ENCODE peak calls at places on chromosomes 11 and 22, in seven cellular contexts. B is IMR-90, R is H9, Y is neuronal stem cell, Q is mesenchymal stem cell, E is H1, H is mesendoderm. F is an unnamed sample.
A peak's percentile ranks its signal among the peaks of the same experiment; 100 is the strongest.

GRCh38 chr11:76257040-76257730 is 50.9 kb upstream of the WNT11 start:
- DNase-seq in B (no peak), R (no peak), Y (no peak), Q (peak; percentile 12), E (no peak), H (peak; percentile 33), F (peak; percentile 44)

GRCh38 chr11:66333220-66333877 is 2.9 kb downstream of the RIN1 start:
- DNase-seq in B (no peak), R (no peak), Y (no peak), Q (no peak), E (no peak), H (no peak), F (no peak)

GRCh38 chr11:100808904-100809491 is 121.9 kb downstream of the ARHGAP42 start:
- DNase-seq in B (peak; percentile 76), R (no peak), Y (no peak), Q (peak; percentile 82), E (no peak), H (peak; percentile 97), F (no peak)

GRCh38 chr11:118241191-118242098 is 10.7 kb downstream of the MPZL3 start:
- DNase-seq in B (no peak), R (no peak), Y (no peak), Q (peak; percentile 10), E (no peak), H (peak; percentile 38), F (peak; percentile 68)

GRCh38 chr11:94011478-94011877 is 9.7 kb upstream of the HEPHL1 start:
- DNase-seq in B (no peak), R (no peak), Y (no peak), Q (no peak), E (no peak), H (no peak), F (no peak)

GRCh38 chr22:47846206-47846605 is 1083.8 kb downstream of the TBC1D22A start:
- DNase-seq in B (no peak), R (no peak), Y (no peak), Q (no peak), E (no peak), H (no peak), F (no peak)

GRCh38 chr11:32713496-32713895 is 81.0 kb downstream of the CCDC73 start:
- DNase-seq in B (no peak), R (no peak), Y (no peak), Q (peak; percentile 3), E (no peak), H (no peak), F (no peak)

GRCh38 chr22:25930710-25931353 is 188.8 kb downstream of the MYO18B start:
- DNase-seq in B (no peak), R (no peak), Y (no peak), Q (no peak), E (no peak), H (no peak), F (no peak)

GRCh38 chr11:40716344-40717178 is 742.9 kb downstream of the LRRC4C start:
- DNase-seq in B (no peak), R (peak; percentile 28), Y (no peak), Q (no peak), E (no peak), H (no peak), F (no peak)

GRCh38 chr11:125945797-125946520 is at the start of gene VSIG10L2:
- DNase-seq in B (no peak), R (no peak), Y (no peak), Q (no peak), E (no peak), H (no peak), F (no peak)

GRCh38 chr22:39593061-39593930 is 22.7 kb downstream of the CACNA1I start:
- DNase-seq in B (no peak), R (no peak), Y (no peak), Q (peak; percentile 35), E (no peak), H (no peak), F (no peak)

GRCh38 chr11:69280451-69280850 is 13.5 kb upstream of the MYEOV start:
- DNase-seq in B (peak; percentile 27), R (no peak), Y (no peak), Q (no peak), E (no peak), H (no peak), F (no peak)

GRCh38 chr11:64767344-64768299 is 7.8 kb upstream of the PYGM start:
- DNase-seq in B (peak; percentile 60), R (peak; percentile 90), Y (peak; percentile 60), Q (peak; percentile 74), E (no peak), H (peak; percentile 92), F (peak; percentile 51)

GRCh38 chr11:32939046-32939445 is 46.4 kb downstream of the QSER1 start:
- DNase-seq in B (no peak), R (no peak), Y (no peak), Q (peak; percentile 6), E (no peak), H (no peak), F (no peak)

GRCh38 chr11:134762248-134763029 is 350.4 kb upstream of the B3GAT1 start:
- DNase-seq in B (peak; percentile 4), R (peak; percentile 50), Y (no peak), Q (no peak), E (no peak), H (no peak), F (no peak)

GRCh38 chr11:13468750-13469149 is 5.7 kb upstream of the BTBD10 start:
- DNase-seq in B (no peak), R (no peak), Y (no peak), Q (no peak), E (no peak), H (peak; percentile 81), F (no peak)

GRCh38 chr11:47335733-47336132 is 16.8 kb downstream of the MYBPC3 start:
- DNase-seq in B (no peak), R (no peak), Y (no peak), Q (no peak), E (no peak), H (no peak), F (no peak)

DNA sequence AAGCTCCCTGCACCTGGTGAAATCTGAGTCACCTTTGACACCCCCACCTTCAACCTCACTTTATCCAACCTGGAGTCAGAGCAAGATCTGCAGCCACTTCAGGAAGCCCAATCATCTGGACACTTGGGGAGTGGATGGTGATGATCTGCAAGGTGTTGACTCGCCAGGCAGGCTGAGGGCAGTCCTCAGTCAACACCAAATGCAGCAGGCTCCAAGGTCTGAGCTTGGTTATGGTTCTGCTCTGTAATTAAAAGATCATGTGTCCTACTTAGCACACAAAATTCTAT is 446.9 kb downstream of the BRD1 start:
- DNase-seq in B (no peak), R (no peak), Y (no peak), Q (no peak), E (no peak), H (no peak), F (no peak)
- H3K27me3 ChIP-seq in B (no peaks in the 10 kb centered on the region), R (no peaks in the 10 kb centered on the region), Y (no peaks in the 10 kb centered on the region), Q (no peaks in the 10 kb centered on the region), E (no peaks in the 10 kb centered on the region), H (no peaks in the 10 kb centered on the region), F (no peaks in the 10 kb centered on the region)

DNA sequence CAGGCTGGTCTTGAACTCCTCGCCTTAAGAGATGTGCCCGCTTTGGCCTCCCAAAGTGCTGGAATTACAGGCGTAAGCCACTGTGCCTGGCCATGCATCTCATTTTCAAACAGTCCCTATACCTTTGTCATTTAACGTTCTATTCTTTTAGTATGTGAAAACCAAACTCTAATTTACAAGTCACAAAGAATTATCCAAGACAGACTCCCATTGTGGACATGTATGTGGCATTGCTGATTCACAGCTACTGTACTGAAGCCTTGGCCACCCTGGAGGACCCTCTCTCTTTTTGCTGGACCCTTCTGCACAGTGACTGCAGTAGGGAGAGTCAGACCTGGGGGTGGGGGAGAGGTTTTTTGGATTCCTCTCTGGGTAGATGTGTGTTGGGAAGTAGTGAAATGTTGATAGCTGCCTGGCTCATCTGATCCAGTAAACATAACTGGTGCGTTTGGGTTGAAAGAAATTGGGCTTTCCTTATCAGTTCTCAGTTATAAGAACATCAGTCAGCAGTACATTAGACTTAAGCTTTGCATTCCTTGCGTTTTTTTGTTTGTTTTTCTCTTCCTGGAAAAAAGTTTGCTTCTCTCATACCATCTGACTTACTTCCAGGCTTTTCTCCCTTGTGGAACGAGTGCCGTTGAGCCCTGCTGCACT is 65.9 kb downstream of the MED15 start:
- DNase-seq in B (peak; percentile 50), R (no peak), Y (no peak), Q (no peak), E (no peak), H (no peak), F (peak; percentile 27)
- H3K23ac ChIP-seq in B (no peak overlapping the region), R (no peak overlapping the region), Y (peak overlapping the region; percentile 20), Q (no peak overlapping the region), E (no peak overlapping the region), H (no peak overlapping the region), F (no peak overlapping the region)

GRCh38 chr11:112584674-112585073 is 324.0 kb upstream of the PLET1 start:
- DNase-seq in B (no peak), R (peak; percentile 70), Y (no peak), Q (no peak), E (peak; percentile 21), H (peak; percentile 56), F (peak; percentile 6)
- H3K27me3 ChIP-seq in B (peaks cover 16% of the 10 kb centered on the region), R (no peaks in the 10 kb centered on the region), Y (no peaks in the 10 kb centered on the region), Q (peaks cover 13% of the 10 kb centered on the region), E (no peaks in the 10 kb centered on the region), H (no peaks in the 10 kb centered on the region), F (no peaks in the 10 kb centered on the region)

GRCh38 chr11:82718841-82719240 is 14.8 kb downstream of the FAM181B start:
- DNase-seq in B (no peak), R (no peak), Y (no peak), Q (no peak), E (no peak), H (no peak), F (no peak)
- H3K23ac ChIP-seq in B (no peak overlapping the region), R (no peak overlapping the region), Y (no peak overlapping the region), Q (no peak overlapping the region), E (no peak overlapping the region), H (no peak overlapping the region), F (no peak overlapping the region)